ENCODE peak calls at places on chromosomes 7 and 10, in nine cellular contexts. One of them, this sample, is unnamed.

GRCh38 chr7:135160098-135160857 is 10.2 kb downstream of the CYREN start:
- DNase-seq in aorta: no peak
- DNase-seq in heart left ventricle: no peak
- DNase-seq in hippocampal formation: no peak
- DNase-seq in A549: no peak
- DNase-seq in NCI-H1417: no peak
- DNase-seq in CD8-positive, alpha-beta T cell: no peak
- DNase-seq in T-helper 22 cell: no peak
- DNase-seq in activated CD8-positive, alpha-beta memory T cell treated with anti-CD3 and anti-CD28 coated beads, Interleukin-2, amount 10 ng/mL, durations not matched to agents 7 days and 5 days: no peak
- DNase-seq in this sample: no peak

GRCh38 chr10:97736403-97736901 is 476 bp upstream of the ZFYVE27 start:
- DNase-seq in hippocampal formation: no peak
- DNase-seq in A549: no peak
- DNase-seq in NCI-H1417: no peak
- DNase-seq in T-helper 22 cell: no peak
- DNase-seq in activated CD8-positive, alpha-beta memory T cell treated with anti-CD3 and anti-CD28 coated beads, Interleukin-2, amount 10 ng/mL, durations not matched to agents 7 days and 5 days: no peak
- DNase-seq in heart left ventricle: no peak
- DNase-seq in CD8-positive, alpha-beta T cell: no peak
- DNase-seq in aorta: no peak
- DNase-seq in this sample: no peak

GRCh38 chr10:121532465-121532864 is 65.8 kb downstream of the FGFR2 start:
- DNase-seq in A549: no peak
- DNase-seq in NCI-H1417: no peak
- DNase-seq in activated CD8-positive, alpha-beta memory T cell treated with anti-CD3 and anti-CD28 coated beads, Interleukin-2, amount 10 ng/mL, durations not matched to agents 7 days and 5 days: no peak
- DNase-seq in heart left ventricle: no peak
- DNase-seq in CD8-positive, alpha-beta T cell: no peak
- DNase-seq in T-helper 22 cell: no peak
- DNase-seq in aorta: no peak
- DNase-seq in hippocampal formation: peak
- DNase-seq in this sample: no peak

GRCh38 chr7:151247016-151247580 is 1.4 kb downstream of the SMARCD3 start:
- DNase-seq in CD8-positive, alpha-beta T cell: no peak
- DNase-seq in NCI-H1417: no peak
- DNase-seq in aorta: peak
- DNase-seq in activated CD8-positive, alpha-beta memory T cell treated with anti-CD3 and anti-CD28 coated beads, Interleukin-2, amount 10 ng/mL, durations not matched to agents 7 days and 5 days: no peak
- DNase-seq in heart left ventricle: peak
- DNase-seq in A549: no peak
- DNase-seq in hippocampal formation: no peak
- DNase-seq in T-helper 22 cell: no peak
- DNase-seq in this sample: no peak

GRCh38 chr7:2037805-2038635 is 194.7 kb downstream of the MAD1L1 start:
- DNase-seq in CD8-positive, alpha-beta T cell: no peak
- DNase-seq in aorta: peak
- DNase-seq in T-helper 22 cell: no peak
- DNase-seq in hippocampal formation: no peak
- DNase-seq in heart left ventricle: peak
- DNase-seq in NCI-H1417: no peak
- DNase-seq in activated CD8-positive, alpha-beta memory T cell treated with anti-CD3 and anti-CD28 coated beads, Interleukin-2, amount 10 ng/mL, durations not matched to agents 7 days and 5 days: no peak
- DNase-seq in A549: no peak
- DNase-seq in this sample: no peak

GRCh38 chr7:142153400-142153799 is 41.9 kb downstream of the MGAM2 start:
- DNase-seq in activated CD8-positive, alpha-beta memory T cell treated with anti-CD3 and anti-CD28 coated beads, Interleukin-2, amount 10 ng/mL, durations not matched to agents 7 days and 5 days: no peak
- DNase-seq in hippocampal formation: no peak
- DNase-seq in NCI-H1417: peak
- DNase-seq in A549: peak
- DNase-seq in T-helper 22 cell: no peak
- DNase-seq in aorta: no peak
- DNase-seq in CD8-positive, alpha-beta T cell: no peak
- DNase-seq in heart left ventricle: no peak
- DNase-seq in this sample: no peak

GRCh38 chr7:156753630-156754029 is 113.1 kb downstream of the RNF32 start:
- DNase-seq in A549: no peak
- DNase-seq in hippocampal formation: no peak
- DNase-seq in activated CD8-positive, alpha-beta memory T cell treated with anti-CD3 and anti-CD28 coated beads, Interleukin-2, amount 10 ng/mL, durations not matched to agents 7 days and 5 days: no peak
- DNase-seq in T-helper 22 cell: no peak
- DNase-seq in CD8-positive, alpha-beta T cell: no peak
- DNase-seq in NCI-H1417: no peak
- DNase-seq in heart left ventricle: no peak
- DNase-seq in aorta: no peak
- DNase-seq in this sample: no peak

GRCh38 chr10:49592726-49593563 is 17.2 kb upstream of the SLC18A3 start:
- DNase-seq in heart left ventricle: peak
- DNase-seq in A549: peak
- DNase-seq in CD8-positive, alpha-beta T cell: peak
- DNase-seq in activated CD8-positive, alpha-beta memory T cell treated with anti-CD3 and anti-CD28 coated beads, Interleukin-2, amount 10 ng/mL, durations not matched to agents 7 days and 5 days: peak
- DNase-seq in aorta: no peak
- DNase-seq in T-helper 22 cell: no peak
- DNase-seq in NCI-H1417: peak
- DNase-seq in hippocampal formation: peak
- DNase-seq in this sample: peak

GRCh38 chr10:74027702-74028101 is 29.8 kb downstream of the VCL start:
- DNase-seq in NCI-H1417: no peak
- DNase-seq in activated CD8-positive, alpha-beta memory T cell treated with anti-CD3 and anti-CD28 coated beads, Interleukin-2, amount 10 ng/mL, durations not matched to agents 7 days and 5 days: no peak
- DNase-seq in CD8-positive, alpha-beta T cell: no peak
- DNase-seq in aorta: no peak
- DNase-seq in heart left ventricle: no peak
- DNase-seq in A549: no peak
- DNase-seq in hippocampal formation: no peak
- DNase-seq in T-helper 22 cell: no peak
- DNase-seq in this sample: no peak

GRCh38 chr7:30682131-30683083 is at the start of gene CRHR2:
- DNase-seq in A549: peak
- DNase-seq in heart left ventricle: peak
- DNase-seq in CD8-positive, alpha-beta T cell: peak
- DNase-seq in activated CD8-positive, alpha-beta memory T cell treated with anti-CD3 and anti-CD28 coated beads, Interleukin-2, amount 10 ng/mL, durations not matched to agents 7 days and 5 days: no peak
- DNase-seq in T-helper 22 cell: no peak
- DNase-seq in hippocampal formation: no peak
- DNase-seq in aorta: no peak
- DNase-seq in NCI-H1417: peak
- DNase-seq in this sample: no peak